ENCODE peak calls at places on chromosomes 2 and 18, in seven cellular contexts. R is neural progenitor cell; X is HEK293T; Q is aorta; G is stimulated activated CD4-positive, alpha-beta T cell treated with anti-CD3 and anti-CD28 coated beads, Interleukin-1b, Interleukin-23, amount 100 ng/mL, for 1 hour; F is psoas muscle; U is left ventricle myocardium inferior. M is an unnamed sample.

GRCh38 chr18:32549248-32549842 is 78.7 kb upstream of the GAREM1 start:
- DNase-seq in R (peak), X (peak), Q (no peak), G (peak), F (no peak), U (peak), M (no peak)

GRCh38 chr2:37283207-37283606 is 41.4 kb downstream of the PRKD3 start:
- DNase-seq in R (no peak), X (no peak), Q (no peak), G (no peak), F (no peak), U (no peak), M (no peak)

GRCh38 chr2:66515743-66516142 is 80.8 kb downstream of the MEIS1 start:
- DNase-seq in R (no peak), X (no peak), Q (no peak), G (no peak), F (no peak), U (no peak), M (no peak)

GRCh38 chr18:24138884-24139616 is at the start of gene CABYR:
- DNase-seq in R (peak), X (peak), Q (peak), G (peak), F (peak), U (peak), M (no peak)

GRCh38 chr2:226489765-226490164 is 309.9 kb downstream of the IRS1 start:
- DNase-seq in R (no peak), X (no peak), Q (no peak), G (no peak), F (no peak), U (no peak), M (no peak)

GRCh38 chr18:32469691-32470131 is 971 bp downstream of the GAREM1 start:
- DNase-seq in R (peak), X (peak), Q (no peak), G (no peak), F (no peak), U (no peak), M (no peak)

GRCh38 chr2:122980672-122981071 is 1044.4 kb upstream of the CNTNAP5 start:
- DNase-seq in R (no peak), X (no peak), Q (no peak), G (no peak), F (peak), U (peak), M (no peak)

GRCh38 chr2:18799397-18799796 is 210.0 kb upstream of the NT5C1B start:
- DNase-seq in R (no peak), X (no peak), Q (no peak), G (no peak), F (no peak), U (no peak), M (no peak)

GRCh38 chr2:24327988-24328387 is 32.3 kb downstream of the ITSN2 start:
- DNase-seq in R (peak), X (no peak), Q (no peak), G (no peak), F (no peak), U (no peak), M (no peak)

GRCh38 chr2:158124896-158125295 is 23.2 kb downstream of the UPP2 start:
- DNase-seq in R (no peak), X (no peak), Q (no peak), G (no peak), F (no peak), U (no peak), M (no peak)

GRCh38 chr2:129849559-129850160 is 129.8 kb upstream of the RAB6C start:
- DNase-seq in R (peak), X (peak), Q (no peak), G (no peak), F (no peak), U (no peak), M (no peak)

GRCh38 chr2:232276084-232276738 is 102.3 kb upstream of the ALPP start:
- DNase-seq in R (no peak), X (no peak), Q (no peak), G (no peak), F (no peak), U (no peak), M (no peak)

GRCh38 chr2:206031950-206032567 is 53.9 kb downstream of the INO80D start:
- DNase-seq in R (no peak), X (no peak), Q (no peak), G (no peak), F (no peak), U (no peak), M (no peak)

GRCh38 chr2:220104871-220105351 is 477.5 kb downstream of the SLC4A3 start:
- DNase-seq in R (peak), X (peak), Q (peak), G (no peak), F (no peak), U (peak), M (no peak)

GRCh38 chr2:183179156-183179555 is 54.9 kb downstream of the NUP35 start:
- DNase-seq in R (no peak), X (no peak), Q (no peak), G (no peak), F (no peak), U (no peak), M (no peak)

GRCh38 chr18:55351980-55352714 is 235.8 kb downstream of the TCF4 start:
- DNase-seq in R (peak), X (no peak), Q (no peak), G (no peak), F (no peak), U (no peak), M (no peak)

GRCh38 chr2:134148843-134149472 is 104.9 kb upstream of the MGAT5 start:
- DNase-seq in R (no peak), X (no peak), Q (no peak), G (no peak), F (no peak), U (no peak), M (no peak)

GRCh38 chr2:224328798-224329197 is 73.1 kb downstream of the FAM124B start:
- DNase-seq in R (no peak), X (no peak), Q (no peak), G (no peak), F (no peak), U (no peak), M (no peak)

GRCh38 chr2:35454966-35455638 is 900.5 kb upstream of the CRIM1 start:
- DNase-seq in R (no peak), X (peak), Q (no peak), G (no peak), F (no peak), U (no peak), M (no peak)

GRCh38 chr2:190930411-190930810 is 49.8 kb downstream of the GLS start:
- DNase-seq in R (no peak), X (no peak), Q (no peak), G (no peak), F (no peak), U (no peak), M (no peak)

GRCh38 chr2:208648368-208648767 is 241.8 kb downstream of the PTH2R start:
- DNase-seq in R (no peak), X (no peak), Q (no peak), G (no peak), F (no peak), U (no peak), M (no peak)

GRCh38 chr18:25853716-25854465 is 236.5 kb downstream of the SS18 start:
- DNase-seq in R (no peak), X (no peak), Q (no peak), G (no peak), F (no peak), U (no peak), M (no peak)

GRCh38 chr18:23317975-23318675 is 135.0 kb upstream of the RIOK3 start:
- DNase-seq in R (no peak), X (no peak), Q (no peak), G (no peak), F (no peak), U (no peak), M (no peak)

GRCh38 chr2:132850688-132851087 is 180.7 kb upstream of the LYPD1 start:
- DNase-seq in R (no peak), X (no peak), Q (no peak), G (no peak), F (no peak), U (no peak), M (no peak)

GRCh38 chr2:41869542-41870256 is 178.1 kb upstream of the PKDCC start:
- DNase-seq in R (peak), X (peak), Q (peak), G (peak), F (peak), U (peak), M (peak)

GRCh38 chr2:79750321-79750720 is 237.5 kb downstream of the CTNNA2 start:
- DNase-seq in R (no peak), X (no peak), Q (no peak), G (no peak), F (no peak), U (no peak), M (no peak)

GRCh38 chr2:20642026-20642971 is 8.6 kb downstream of the HS1BP3 start:
- DNase-seq in R (peak), X (peak), Q (peak), G (peak), F (peak), U (peak), M (no peak)

GRCh38 chr2:98519156-98519555 is 74.5 kb downstream of the INPP4A start:
- DNase-seq in R (no peak), X (no peak), Q (no peak), G (no peak), F (no peak), U (no peak), M (no peak)

GRCh38 chr18:34397286-34397896 is 172.7 kb upstream of the NOL4 start:
- DNase-seq in R (no peak), X (no peak), Q (no peak), G (no peak), F (no peak), U (no peak), M (no peak)

GRCh38 chr2:96806468-96807126 is 9.5 kb upstream of the CNNM3 start:
- DNase-seq in R (no peak), X (no peak), Q (peak), G (no peak), F (no peak), U (no peak), M (no peak)

GRCh38 chr2:238528953-238529781 is 102.4 kb downstream of the ASB1 start:
- DNase-seq in R (no peak), X (no peak), Q (no peak), G (no peak), F (no peak), U (no peak), M (no peak)

GRCh38 chr2:230715201-230715600 is 2.6 kb downstream of the CAB39 start:
- DNase-seq in R (no peak), X (no peak), Q (no peak), G (no peak), F (no peak), U (no peak), M (no peak)

GRCh38 chr2:238501311-238501710 is 74.6 kb downstream of the ASB1 start:
- DNase-seq in R (no peak), X (no peak), Q (no peak), G (no peak), F (peak), U (no peak), M (no peak)

GRCh38 chr2:64104944-64105343 is 39.3 kb downstream of the PELI1 start:
- DNase-seq in R (no peak), X (no peak), Q (no peak), G (no peak), F (no peak), U (no peak), M (no peak)

GRCh38 chr18:65990944-65991708 is 240.3 kb downstream of the CDH7 start:
- DNase-seq in R (no peak), X (no peak), Q (no peak), G (no peak), F (no peak), U (no peak), M (no peak)